ENCODE peak calls at places on chromosome 21, in five cellular contexts. V, M, S, J and H are unnamed samples.

GRCh38 chr21:35072960-35073359 is 23.9 kb upstream of the RUNX1 start:
- DNase-seq in M (no peak), V (no peak), J (no peak), S (no peak), H (no peak)

GRCh38 chr21:18164933-18165332 is 79.7 kb upstream of the CHODL start:
- DNase-seq in M (no peak), V (no peak), J (no peak), S (no peak), H (no peak)

GRCh38 chr21:35107520-35107919 is 58.4 kb upstream of the RUNX1 start:
- DNase-seq in M (no peak), V (no peak), S (no peak), J (no peak), H (no peak)

GRCh38 chr21:46552274-46552673 is 52.6 kb downstream of the S100B start:
- DNase-seq in J (no peak), V (no peak), S (no peak), M (no peak), H (peak)

GRCh38 chr21:29829514-29830255 is 110.1 kb downstream of the GRIK1 start:
- DNase-seq in M (no peak), V (no peak), J (no peak), S (no peak), H (no peak)

GRCh38 chr21:35831791-35832190 is 228.5 kb downstream of the SETD4 start:
- DNase-seq in M (no peak), J (no peak), S (no peak), V (no peak), H (no peak)

GRCh38 chr21:37799193-37800121 is 116.8 kb downstream of the KCNJ6 start:
- DNase-seq in J (no peak), V (no peak), S (no peak), M (no peak), H (no peak)

GRCh38 chr21:37257967-37258877 is 8.9 kb downstream of the VPS26C start:
- DNase-seq in S (peak), M (peak), J (peak), V (no peak), H (peak)

GRCh38 chr21:37139902-37140301 is 66.8 kb downstream of the TTC3 start:
- DNase-seq in V (no peak), S (no peak), M (no peak), J (no peak), H (no peak)

GRCh38 chr21:31498985-31499384 is 154.9 kb upstream of the TIAM1 start:
- DNase-seq in V (no peak), S (no peak), M (no peak), J (no peak), H (no peak)

GRCh38 chr21:18041012-18041411 is 203.6 kb upstream of the CHODL start:
- DNase-seq in V (peak), J (peak), M (no peak), S (peak), H (peak)

GRCh38 chr21:46454142-46454541 is 4.5 kb upstream of the DIP2A start:
- DNase-seq in J (no peak), V (no peak), S (no peak), M (no peak), H (no peak)

GRCh38 chr21:35048183-35048601 is 910 bp downstream of the RUNX1 start:
- DNase-seq in J (peak), V (no peak), S (no peak), M (no peak), H (peak)

GRCh38 chr21:40687625-40688024 is 159.3 kb downstream of the DSCAM start:
- DNase-seq in J (no peak), S (no peak), M (no peak), V (no peak), H (no peak)
- TF ChIP-seq REST in J (no peak), S (no peak), M (no peak), V (no peak), H (no peak)

DNA sequence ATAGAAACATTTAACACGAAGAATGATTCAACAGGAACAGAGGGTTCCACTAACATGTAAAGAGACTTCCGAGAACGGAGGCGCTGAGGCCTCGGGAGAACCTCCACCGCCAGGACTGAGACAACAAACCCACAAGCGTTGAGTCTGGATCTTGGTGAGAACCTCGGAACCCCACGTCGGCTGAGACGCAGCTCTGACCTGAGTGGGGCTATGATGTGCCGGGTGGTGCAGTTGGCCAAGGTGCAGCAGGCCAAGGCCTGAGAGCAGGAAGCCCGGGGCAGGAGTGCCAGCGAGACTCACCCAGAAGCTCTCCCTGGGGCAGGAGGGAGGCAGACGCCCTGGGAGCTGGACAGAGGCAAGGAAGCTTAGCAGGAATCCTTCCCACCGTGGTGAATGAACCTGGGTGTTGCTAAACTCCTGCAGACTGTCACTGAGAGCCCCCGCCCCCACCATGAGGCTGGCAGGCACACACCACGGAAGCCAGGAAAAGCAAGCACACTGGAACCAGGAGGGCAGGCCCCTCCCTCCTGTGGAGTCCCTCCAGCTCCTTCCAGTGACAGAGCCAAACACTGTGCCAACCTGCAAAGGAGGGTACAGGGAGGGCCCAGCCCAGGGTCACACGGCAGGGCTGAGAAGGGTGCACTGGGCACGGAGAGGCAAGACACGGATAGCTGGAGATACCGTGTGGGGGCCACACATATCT is 34.8 kb downstream of the WDR4 start:
- DNase-seq in J (peak), M (no peak), V (no peak), S (no peak), H (no peak)
- H3K27ac ChIP-seq in J (no peak), M (no peak), V (no peak), S (no peak), H (no peak)

GRCh38 chr21:39885119-39885848 is 18.0 kb downstream of the PCP4 start:
- DNase-seq in S (no peak), V (no peak), J (peak), M (no peak), H (no peak)
- TF ChIP-seq GABPA in S (no peak), V (no peak), J (no peak), M (no peak), H (no peak)

DNA sequence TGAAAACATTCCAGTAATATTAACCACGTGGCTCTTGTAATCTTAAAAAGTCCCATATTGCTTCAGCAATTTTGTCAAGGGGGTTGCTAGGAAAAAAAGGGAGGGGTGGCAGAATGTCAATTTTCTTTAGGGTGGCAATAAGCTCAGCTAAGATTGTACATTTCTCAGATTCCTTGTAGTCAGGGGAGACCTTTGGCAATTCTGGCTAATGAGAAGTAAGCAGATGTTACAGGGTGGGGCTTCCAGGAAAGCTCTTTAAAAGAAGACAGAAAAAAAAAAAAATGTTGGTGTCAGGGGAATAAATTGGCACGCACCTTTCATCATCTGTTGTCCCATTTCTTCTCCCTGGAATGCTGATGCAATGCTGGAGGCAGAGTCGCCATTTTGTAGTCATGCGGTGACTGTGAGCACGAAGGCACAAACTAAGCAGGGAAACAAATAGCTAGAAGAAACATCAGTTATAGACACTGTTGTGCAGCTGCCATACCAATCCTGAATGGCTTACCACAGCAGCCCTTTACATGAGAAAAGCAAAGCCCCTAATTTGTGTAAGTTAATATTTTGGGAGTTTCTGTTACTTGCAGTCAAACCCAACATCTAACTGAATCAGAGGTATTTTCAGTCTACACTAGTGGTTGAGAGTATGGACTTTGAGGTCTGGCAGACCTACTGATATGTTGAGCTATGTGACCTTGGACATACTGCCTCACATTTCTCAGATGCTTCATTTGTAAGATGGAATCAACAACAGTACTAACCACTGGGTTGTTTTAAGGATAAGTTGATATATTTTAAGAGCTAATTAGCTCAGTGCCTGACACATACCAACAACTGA is 56.0 kb upstream of the MRPS6 start:
- DNase-seq in M (peak), S (peak), J (no peak), V (no peak), H (no peak)
- TF ChIP-seq REST in M (no peak), S (no peak), J (no peak), V (no peak), H (no peak)

GRCh38 chr21:32521736-32522360 is 63.5 kb downstream of the TCP10L start:
- DNase-seq in M (no peak), S (no peak), V (no peak), J (no peak), H (no peak)

GRCh38 chr21:32520885-32521735 is 64.2 kb downstream of the TCP10L start:
- DNase-seq in V (peak), M (no peak), J (peak), S (no peak), H (peak)

GRCh38 chr21:32523463-32523862 is 61.9 kb downstream of the TCP10L start:
- DNase-seq in M (no peak), S (no peak), V (no peak), J (no peak), H (no peak)

GRCh38 chr21:32524010-32524719 is 61.2 kb downstream of the TCP10L start:
- DNase-seq in J (no peak), S (no peak), M (no peak), V (no peak), H (no peak)

GRCh38 chr21:32525282-32525681 is 60.0 kb downstream of the TCP10L start:
- DNase-seq in M (no peak), V (no peak), S (no peak), J (no peak), H (no peak)
- H3K27ac ChIP-seq in M (no peak), V (no peak), S (no peak), J (peak), H (no peak)

GRCh38 chr21:32499249-32500055 is 85.9 kb downstream of the TCP10L start:
- DNase-seq in V (no peak), J (no peak), S (no peak), M (no peak), H (no peak)
- TF ChIP-seq GABPA in V (no peak), J (no peak), S (no peak), M (no peak), H (no peak)

GRCh38 chr21:14531927-14532326 is 14.2 kb downstream of the SAMSN1 start:
- DNase-seq in V (peak), S (no peak), J (no peak), M (no peak), H (no peak)

GRCh38 chr21:14533555-14534400 is 12.3 kb downstream of the SAMSN1 start:
- DNase-seq in V (peak), J (no peak), M (peak), S (no peak), H (no peak)

GRCh38 chr21:14535702-14536101 is 10.4 kb downstream of the SAMSN1 start:
- DNase-seq in S (no peak), M (no peak), J (no peak), V (no peak), H (no peak)

GRCh38 chr21:14538477-14538876 is 7.6 kb downstream of the SAMSN1 start:
- DNase-seq in S (no peak), J (no peak), V (no peak), M (no peak), H (no peak)

DNA sequence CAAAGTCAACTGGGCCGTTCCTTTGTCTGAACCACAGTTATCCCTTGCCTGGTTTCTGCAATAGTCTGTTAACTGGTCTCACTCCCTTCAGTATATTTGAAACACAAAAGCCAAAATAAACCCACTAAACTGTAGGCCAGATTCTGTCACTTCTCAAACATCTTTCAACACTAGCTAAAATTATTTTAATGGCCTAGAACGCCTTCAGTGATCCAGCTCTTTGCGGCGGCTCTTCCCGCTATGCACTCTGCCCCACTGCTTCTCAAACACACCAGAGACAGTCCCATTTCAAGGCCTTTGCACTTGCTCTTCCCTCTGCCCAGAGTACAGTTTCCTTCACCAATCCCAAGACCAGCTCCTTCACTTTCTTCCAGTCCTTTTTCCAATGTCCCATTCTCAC is 9.2 kb downstream of the SAMSN1 start:
- DNase-seq in J (no peak), V (no peak), S (no peak), M (no peak), H (no peak)
- TF ChIP-seq REST in J (no peak), V (no peak), S (no peak), M (no peak), H (no peak)

GRCh38 chr21:20013851-20014250 is 984.4 kb upstream of the NCAM2 start:
- DNase-seq in M (no peak), S (no peak), V (no peak), J (no peak), H (no peak)

GRCh38 chr21:20020032-20020431 is 978.2 kb upstream of the NCAM2 start:
- DNase-seq in M (no peak), V (no peak), J (no peak), S (no peak), H (no peak)

GRCh38 chr21:20010691-20011200 is 987.5 kb upstream of the NCAM2 start:
- DNase-seq in M (no peak), J (no peak), V (no peak), S (no peak), H (no peak)

GRCh38 chr21:20016431-20017005 is 981.7 kb upstream of the NCAM2 start:
- DNase-seq in J (no peak), M (no peak), S (no peak), V (no peak), H (no peak)
- H3K27ac ChIP-seq in J (no peak), M (no peak), S (no peak), V (no peak), H (no peak)

GRCh38 chr21:44766014-44766817 is 35.4 kb downstream of the UBE2G2 start:
- DNase-seq in V (no peak), M (no peak), S (no peak), J (peak), H (no peak)

GRCh38 chr21:44763451-44764318 is 37.9 kb downstream of the UBE2G2 start:
- DNase-seq in V (no peak), J (no peak), S (no peak), M (no peak), H (no peak)

GRCh38 chr21:44765231-44766013 is 36.2 kb downstream of the UBE2G2 start:
- DNase-seq in S (no peak), M (no peak), J (peak), V (peak), H (no peak)

GRCh38 chr21:44763050-44763378 is 38.6 kb downstream of the UBE2G2 start:
- DNase-seq in M (no peak), S (no peak), V (no peak), J (no peak), H (no peak)

GRCh38 chr21:44764319-44765230 is 37.0 kb downstream of the UBE2G2 start:
- DNase-seq in J (peak), V (peak), M (no peak), S (no peak), H (no peak)
- TF ChIP-seq GABPA in J (no peak), V (no peak), M (no peak), S (no peak), H (no peak)

GRCh38 chr21:28640326-28640725 is 352.4 kb downstream of the LTN1 start:
- DNase-seq in V (no peak), J (no peak), M (no peak), S (no peak), H (no peak)

GRCh38 chr21:28639742-28640141 is 352.9 kb downstream of the LTN1 start:
- DNase-seq in J (no peak), S (no peak), V (no peak), M (no peak), H (no peak)

GRCh38 chr21:28635541-28635940 is 357.1 kb downstream of the LTN1 start:
- DNase-seq in M (no peak), J (no peak), V (no peak), S (no peak), H (no peak)

GRCh38 chr21:28633803-28634572 is 358.7 kb downstream of the LTN1 start:
- DNase-seq in V (no peak), J (no peak), M (no peak), S (no peak), H (no peak)

GRCh38 chr21:28636988-28637691 is 355.5 kb downstream of the LTN1 start:
- DNase-seq in V (no peak), J (no peak), S (no peak), M (no peak), H (no peak)
- TF ChIP-seq REST in V (no peak), J (no peak), S (no peak), M (no peak), H (no peak)